ENCODE peak calls at places on chromosomes 12 and 14, in seven cellular contexts. B, C, M, J, I, O and V are unnamed samples.

GRCh38 chr12:57958061-57958657 is 16.8 kb downstream of the ATP23 start:
- DNase-seq in J (no peak), I (no peak), O (no peak), B (no peak), M (no peak), C (no peak), V (no peak)

GRCh38 chr14:66444271-66444987 is 41.7 kb upstream of the CCDC196 start:
- DNase-seq in J (no peak), B (peak), M (no peak), O (no peak), I (no peak), C (no peak), V (no peak)

GRCh38 chr14:65815127-65815526 is 402.6 kb downstream of the FUT8 start:
- DNase-seq in C (no peak), I (no peak), O (no peak), M (no peak), B (no peak), J (no peak), V (no peak)

GRCh38 chr12:12788675-12789368 is 3.4 kb downstream of the APOLD1 start:
- DNase-seq in C (peak), B (peak), M (peak), O (peak), J (peak), I (peak), V (peak)

GRCh38 chr12:39619660-39620433 is at the start of gene ABCD2:
- DNase-seq in C (peak), I (peak), O (peak), M (peak), B (peak), J (peak), V (peak)

GRCh38 chr12:91111366-91112321 is at the start of gene LUM:
- DNase-seq in O (no peak), B (peak), C (no peak), M (peak), J (peak), I (peak), V (peak)

GRCh38 chr12:6096527-6096926 is 27.9 kb downstream of the VWF start:
- DNase-seq in O (no peak), I (no peak), M (no peak), B (no peak), J (no peak), C (no peak), V (no peak)

GRCh38 chr14:71680733-71681387 is 251.4 kb upstream of the RGS6 start:
- DNase-seq in J (peak), M (no peak), B (no peak), I (no peak), C (no peak), O (no peak), V (peak)

GRCh38 chr12:76422878-76423438 is 74.7 kb upstream of the BBS10 start:
- DNase-seq in J (no peak), B (peak), I (peak), M (peak), O (no peak), C (no peak), V (no peak)

GRCh38 chr14:53355581-53356112 is 202.5 kb upstream of the DDHD1 start:
- DNase-seq in J (peak), M (peak), O (no peak), B (peak), I (peak), C (no peak), V (peak)

GRCh38 chr14:102927346-102927877 is 4.9 kb downstream of the AMN start:
- DNase-seq in M (peak), J (peak), I (peak), C (no peak), B (no peak), O (no peak), V (no peak)

GRCh38 chr14:37592288-37593274 is 2.5 kb downstream of the FOXA1 start:
- DNase-seq in I (peak), C (no peak), M (peak), J (peak), O (no peak), B (no peak), V (peak)

GRCh38 chr12:113072136-113072535 is 15.6 kb downstream of the DTX1 start:
- DNase-seq in I (peak), C (no peak), O (no peak), B (no peak), M (no peak), J (no peak), V (no peak)

GRCh38 chr12:113073586-113073985 is 17.1 kb downstream of the DTX1 start:
- DNase-seq in J (no peak), M (no peak), I (no peak), C (no peak), O (peak), B (no peak), V (no peak)

GRCh38 chr12:113077057-113077858 is 20.7 kb downstream of the DTX1 start:
- DNase-seq in I (no peak), C (no peak), J (peak), B (peak), O (no peak), M (no peak), V (peak)

GRCh38 chr12:113077859-113078256 is 21.3 kb downstream of the DTX1 start:
- DNase-seq in O (no peak), C (no peak), J (peak), M (no peak), B (no peak), I (no peak), V (peak)

GRCh38 chr12:113075137-113075683 is 18.7 kb downstream of the DTX1 start:
- DNase-seq in O (peak), B (no peak), C (peak), I (no peak), M (no peak), J (no peak), V (no peak)
- TF ChIP-seq EZH2phosphoT487 in O (no peak), B (no peak), C (no peak), I (no peak), M (no peak), J (no peak), V (no peak)

GRCh38 chr12:46832084-46832704 is 6.4 kb upstream of the SLC38A4 start:
- DNase-seq in M (no peak), C (no peak), B (no peak), I (no peak), J (peak), O (no peak), V (peak)

GRCh38 chr12:46830731-46831334 is 5.0 kb upstream of the SLC38A4 start:
- DNase-seq in M (peak), C (no peak), B (peak), O (no peak), J (peak), I (no peak), V (peak)

GRCh38 chr12:46825526-46826414 is at the start of gene SLC38A4:
- DNase-seq in I (no peak), O (no peak), M (peak), B (peak), C (no peak), J (peak), V (peak)

GRCh38 chr12:46835785-46836184 is 10.0 kb upstream of the SLC38A4 start:
- DNase-seq in B (no peak), C (no peak), O (no peak), I (no peak), M (no peak), J (no peak), V (no peak)

DNA sequence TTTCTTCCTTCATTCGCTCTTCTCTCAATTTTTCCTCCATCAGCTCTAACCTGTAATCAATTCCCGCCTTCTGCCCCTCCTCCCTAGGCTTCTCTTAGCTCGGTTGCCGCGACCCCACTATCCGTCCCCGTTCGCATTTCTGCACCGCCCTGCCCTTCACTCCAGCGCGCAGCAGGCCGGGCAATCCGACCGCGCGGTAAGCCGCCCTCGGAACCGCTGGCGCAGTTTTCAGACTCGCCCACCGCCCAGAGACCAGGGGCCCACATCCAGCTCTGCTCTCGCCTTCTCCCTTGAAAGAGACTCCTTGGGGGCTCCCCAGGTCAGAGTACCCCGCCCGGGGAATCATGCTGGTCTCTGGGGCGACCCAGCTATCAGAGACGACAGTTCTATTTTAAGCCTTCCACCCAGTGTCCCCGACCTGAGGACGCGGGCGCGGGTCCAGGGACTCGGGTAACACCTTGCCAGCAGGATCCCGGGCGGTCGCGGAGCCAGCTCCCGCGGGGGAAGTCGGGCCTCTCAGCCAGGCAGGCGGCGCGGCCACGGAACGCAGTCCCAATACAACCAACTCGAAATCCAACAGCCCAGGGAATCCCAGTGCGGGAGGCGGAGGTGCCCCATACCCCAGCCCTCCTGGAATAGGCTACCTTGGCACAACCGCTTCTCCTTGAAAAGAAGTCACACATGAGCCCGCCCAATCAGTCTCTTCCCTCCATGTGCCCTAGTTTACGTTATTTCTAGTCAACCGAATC is 5.7 kb upstream of the SLC38A4 start:
- DNase-seq in C (no peak), B (peak), I (no peak), O (no peak), J (peak), M (peak), V (peak)
- TF ChIP-seq EZH2phosphoT487 in C (no peak), B (no peak), I (no peak), O (no peak), J (no peak), M (no peak), V (peak)

DNA sequence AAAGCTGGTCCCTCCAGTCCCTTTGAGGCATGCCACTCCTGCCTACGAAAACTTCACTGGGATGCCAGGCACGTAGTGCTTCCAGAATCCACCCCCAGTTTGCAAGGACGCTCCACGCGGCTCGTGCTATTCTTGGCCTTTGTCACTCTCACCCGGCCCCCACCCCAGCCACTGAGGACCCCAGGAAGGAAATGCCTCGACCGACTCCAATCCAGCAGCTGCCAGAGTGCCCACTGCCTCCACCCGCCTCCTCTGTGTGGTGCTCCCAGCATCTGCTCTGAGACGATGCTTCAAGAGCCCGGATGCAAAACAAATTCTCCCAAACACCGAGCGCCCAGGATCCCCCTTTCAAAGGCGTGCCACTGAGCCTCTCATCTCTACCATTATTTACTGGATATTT is 123.9 kb downstream of the RFLNA start:
- DNase-seq in M (no peak), I (no peak), O (no peak), J (no peak), B (no peak), C (no peak), V (no peak)
- TF ChIP-seq EZH2phosphoT487 in M (no peak), I (no peak), O (no peak), J (no peak), B (no peak), C (no peak), V (no peak)

DNA sequence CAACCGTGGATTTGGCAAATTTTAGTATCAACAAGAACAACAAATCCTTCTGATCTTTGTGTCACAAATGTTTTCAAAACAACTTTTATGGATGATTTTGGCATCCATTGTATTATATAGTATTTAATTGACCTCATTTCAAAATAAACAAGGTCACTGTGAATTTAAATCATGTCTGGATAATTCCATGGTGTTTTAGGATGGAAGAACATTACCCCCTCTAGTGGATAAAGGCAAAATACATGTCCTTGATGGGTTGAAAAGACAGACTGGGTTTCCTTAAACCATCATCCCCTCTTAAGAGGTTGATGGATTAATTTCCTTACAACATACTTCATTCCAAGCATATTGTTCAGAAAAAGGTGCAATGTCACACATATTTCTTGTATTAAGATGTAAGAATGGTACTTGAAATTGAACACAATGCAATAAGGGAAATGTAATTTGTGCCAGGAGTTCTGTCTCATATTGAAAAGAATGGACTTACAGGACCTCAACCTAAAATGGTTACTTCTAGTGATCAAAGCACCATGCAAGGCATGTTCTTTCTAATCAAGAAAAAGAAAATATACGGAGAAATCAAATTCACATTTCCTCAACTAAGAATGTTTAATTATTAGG is 352.0 kb downstream of the BCAT1 start:
- DNase-seq in O (peak), M (peak), B (peak), I (peak), C (peak), J (peak), V (peak)
- TF ChIP-seq EZH2phosphoT487 in O (no peak), M (no peak), B (no peak), I (no peak), C (no peak), J (no peak), V (no peak)